ENCODE peak calls at places on chromosome 12, in four cellular contexts. One of them, this sample, is unnamed.

GRCh38 chr12:117977373-117977772 is 8.6 kb upstream of the KSR2 start:
- DNase-seq in Calu3: no peak
- DNase-seq in GM12865: no peak
- DNase-seq in astrocyte of the spinal cord: no peak
- DNase-seq in this sample: no peak

GRCh38 chr12:104204690-104205480 is 10.7 kb upstream of the TXNRD1 start:
- DNase-seq in Calu3: no peak
- DNase-seq in astrocyte of the spinal cord: no peak
- DNase-seq in GM12865: no peak
- DNase-seq in this sample: no peak

GRCh38 chr12:71639341-71639760 is 24.3 kb downstream of the ZFC3H1 start:
- DNase-seq in Calu3: no peak
- DNase-seq in astrocyte of the spinal cord: no peak
- DNase-seq in GM12865: peak; percentile 26
- DNase-seq in this sample: peak; percentile 6

GRCh38 chr12:64018524-64018923 is 174.0 kb downstream of the SRGAP1 start:
- DNase-seq in GM12865: no peak
- DNase-seq in Calu3: no peak
- DNase-seq in astrocyte of the spinal cord: no peak
- DNase-seq in this sample: no peak

GRCh38 chr12:131089526-131090253 is 136.0 kb downstream of the ADGRD1 start:
- DNase-seq in Calu3: no peak
- DNase-seq in astrocyte of the spinal cord: no peak
- DNase-seq in GM12865: no peak
- DNase-seq in this sample: no peak

GRCh38 chr12:54411398-54412241 is 7.4 kb downstream of the ITGA5 start:
- DNase-seq in astrocyte of the spinal cord: peak; percentile 86
- DNase-seq in Calu3: no peak
- DNase-seq in GM12865: peak; percentile 33
- DNase-seq in this sample: no peak

GRCh38 chr12:53223391-53224267 is 8.4 kb downstream of the RARG start:
- DNase-seq in astrocyte of the spinal cord: peak; percentile 62
- DNase-seq in Calu3: peak; percentile 30
- DNase-seq in GM12865: no peak
- DNase-seq in this sample: no peak

GRCh38 chr12:15146585-15146984 is 74.6 kb downstream of the RERG start:
- DNase-seq in Calu3: no peak
- DNase-seq in astrocyte of the spinal cord: no peak
- DNase-seq in GM12865: no peak
- DNase-seq in this sample: no peak

GRCh38 chr12:6104842-6105241 is 19.6 kb downstream of the VWF start:
- DNase-seq in Calu3: no peak
- DNase-seq in GM12865: no peak
- DNase-seq in astrocyte of the spinal cord: no peak
- DNase-seq in this sample: no peak

GRCh38 chr12:63220921-63221320 is 69.9 kb upstream of the AVPR1A start:
- DNase-seq in GM12865: no peak
- DNase-seq in astrocyte of the spinal cord: no peak
- DNase-seq in Calu3: no peak
- DNase-seq in this sample: no peak

GRCh38 chr12:131007031-131007793 is 53.5 kb downstream of the ADGRD1 start:
- DNase-seq in Calu3: no peak
- DNase-seq in GM12865: no peak
- DNase-seq in astrocyte of the spinal cord: no peak
- DNase-seq in this sample: no peak

GRCh38 chr12:22974865-22975264 is 349.9 kb downstream of the ETNK1 start:
- DNase-seq in Calu3: no peak
- DNase-seq in astrocyte of the spinal cord: peak; percentile 93
- DNase-seq in GM12865: no peak
- DNase-seq in this sample: no peak

GRCh38 chr12:47705239-47705570 is 625 bp downstream of the RPAP3 start:
- DNase-seq in GM12865: no peak
- DNase-seq in astrocyte of the spinal cord: peak; percentile 8
- DNase-seq in Calu3: no peak
- DNase-seq in this sample: no peak

GRCh38 chr12:16189849-16190248 is 87.6 kb downstream of the SLC15A5 start:
- DNase-seq in astrocyte of the spinal cord: peak; percentile 20
- DNase-seq in Calu3: no peak
- DNase-seq in GM12865: peak; percentile 7
- DNase-seq in this sample: no peak

GRCh38 chr12:29164477-29165163 is 15.5 kb downstream of the FAR2 start:
- DNase-seq in GM12865: peak; percentile 71
- DNase-seq in astrocyte of the spinal cord: peak; percentile 77
- DNase-seq in Calu3: no peak
- DNase-seq in this sample: peak; percentile 67

GRCh38 chr12:108594-108993 is 42.0 kb downstream of the IQSEC3 start:
- DNase-seq in Calu3: peak; percentile 19
- DNase-seq in astrocyte of the spinal cord: no peak
- DNase-seq in GM12865: no peak
- DNase-seq in this sample: no peak

GRCh38 chr12:111446044-111446581 is 40.4 kb downstream of the SH2B3 start:
- DNase-seq in astrocyte of the spinal cord: no peak
- DNase-seq in GM12865: peak; percentile 2
- DNase-seq in Calu3: no peak
- DNase-seq in this sample: no peak

GRCh38 chr12:90621927-90622326 is 333.0 kb downstream of the CCER1 start:
- DNase-seq in astrocyte of the spinal cord: peak; percentile 41
- DNase-seq in GM12865: no peak
- DNase-seq in Calu3: no peak
- DNase-seq in this sample: no peak

GRCh38 chr12:115852054-115852453 is 425.4 kb downstream of the MED13L start:
- DNase-seq in Calu3: no peak
- DNase-seq in astrocyte of the spinal cord: no peak
- DNase-seq in GM12865: no peak
- DNase-seq in this sample: no peak

GRCh38 chr12:115859231-115859630 is 418.3 kb downstream of the MED13L start:
- DNase-seq in astrocyte of the spinal cord: no peak
- DNase-seq in GM12865: no peak
- DNase-seq in Calu3: no peak
- DNase-seq in this sample: no peak

GRCh38 chr12:115860619-115861018 is 416.9 kb downstream of the MED13L start:
- DNase-seq in GM12865: no peak
- DNase-seq in Calu3: no peak
- DNase-seq in astrocyte of the spinal cord: no peak
- DNase-seq in this sample: no peak

GRCh38 chr12:115857923-115858322 is 419.6 kb downstream of the MED13L start:
- DNase-seq in GM12865: no peak
- DNase-seq in astrocyte of the spinal cord: no peak
- DNase-seq in Calu3: no peak
- DNase-seq in this sample: no peak

GRCh38 chr12:115857160-115857920 is 420.2 kb downstream of the MED13L start:
- DNase-seq in astrocyte of the spinal cord: no peak
- DNase-seq in Calu3: peak; percentile 25
- DNase-seq in GM12865: no peak
- DNase-seq in this sample: no peak
- TF ChIP-seq CTCF in astrocyte of the spinal cord: no peak
- TF ChIP-seq CTCF in Calu3: no peak
- TF ChIP-seq CTCF in GM12865: no peak
- TF ChIP-seq CTCF in this sample: no peak

DNA sequence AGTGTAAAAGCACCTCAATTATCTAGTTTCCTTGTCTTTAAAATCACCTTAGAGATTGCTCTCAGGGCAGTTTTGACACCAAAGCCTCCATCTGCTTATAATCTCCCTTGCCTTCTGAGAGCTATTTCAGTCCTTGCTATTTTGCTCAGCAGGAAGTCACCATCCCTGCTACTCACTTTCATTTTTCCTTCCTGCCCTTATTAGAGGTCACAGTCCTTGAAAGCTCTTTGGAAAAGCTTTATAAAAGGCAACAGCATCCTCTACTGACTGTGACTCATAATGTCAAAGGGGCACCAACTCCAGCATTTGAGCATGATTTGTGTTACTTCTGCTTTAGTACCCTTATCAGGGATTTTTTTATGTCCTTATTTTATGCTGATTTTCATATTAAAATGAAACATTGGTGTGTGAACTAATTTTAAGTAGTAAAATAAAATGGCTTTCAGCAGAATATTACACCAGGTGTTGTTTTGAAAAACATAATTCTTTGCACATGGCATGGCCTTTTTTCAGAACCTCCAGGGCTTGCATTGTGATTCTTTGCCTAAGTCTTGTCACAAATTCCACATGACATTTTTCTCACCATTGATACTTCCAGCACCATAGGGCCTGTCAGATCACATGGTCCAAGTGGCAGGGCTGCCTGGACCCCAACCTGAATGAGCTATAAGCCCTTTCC is 213.0 kb downstream of the ADAMTS20 start:
- DNase-seq in astrocyte of the spinal cord: peak; percentile 86
- DNase-seq in GM12865: peak; percentile 50
- DNase-seq in Calu3: peak; percentile 4
- DNase-seq in this sample: peak; percentile 12
- TF ChIP-seq CTCF in astrocyte of the spinal cord: peak; percentile 74
- TF ChIP-seq CTCF in GM12865: peak; percentile 48
- TF ChIP-seq CTCF in Calu3: peak; percentile 19
- TF ChIP-seq CTCF in this sample: peak; percentile 57

DNA sequence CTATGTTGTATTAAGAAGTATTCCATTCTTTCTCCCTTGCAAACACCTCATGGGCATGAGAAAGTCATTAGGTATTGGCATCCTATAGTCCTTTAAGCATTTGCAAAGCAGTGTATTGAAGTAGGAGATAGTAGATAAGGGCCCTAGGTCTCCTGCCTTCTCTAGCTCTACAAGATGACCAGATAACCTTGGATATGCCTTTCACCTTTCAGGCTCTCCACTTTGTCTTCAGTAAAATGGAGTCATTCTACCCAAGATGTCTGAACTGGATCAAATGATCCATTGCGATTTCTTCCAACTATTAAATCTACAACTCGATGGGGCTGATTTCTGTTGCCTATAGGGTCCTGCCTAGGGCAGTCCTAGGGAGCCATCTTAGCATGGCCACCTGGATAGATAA is 132.1 kb upstream of the BTG1 start:
- DNase-seq in Calu3: no peak
- DNase-seq in GM12865: no peak
- DNase-seq in astrocyte of the spinal cord: no peak
- DNase-seq in this sample: no peak
- TF ChIP-seq CTCF in Calu3: no peak
- TF ChIP-seq CTCF in GM12865: no peak
- TF ChIP-seq CTCF in astrocyte of the spinal cord: no peak
- TF ChIP-seq CTCF in this sample: no peak

DNA sequence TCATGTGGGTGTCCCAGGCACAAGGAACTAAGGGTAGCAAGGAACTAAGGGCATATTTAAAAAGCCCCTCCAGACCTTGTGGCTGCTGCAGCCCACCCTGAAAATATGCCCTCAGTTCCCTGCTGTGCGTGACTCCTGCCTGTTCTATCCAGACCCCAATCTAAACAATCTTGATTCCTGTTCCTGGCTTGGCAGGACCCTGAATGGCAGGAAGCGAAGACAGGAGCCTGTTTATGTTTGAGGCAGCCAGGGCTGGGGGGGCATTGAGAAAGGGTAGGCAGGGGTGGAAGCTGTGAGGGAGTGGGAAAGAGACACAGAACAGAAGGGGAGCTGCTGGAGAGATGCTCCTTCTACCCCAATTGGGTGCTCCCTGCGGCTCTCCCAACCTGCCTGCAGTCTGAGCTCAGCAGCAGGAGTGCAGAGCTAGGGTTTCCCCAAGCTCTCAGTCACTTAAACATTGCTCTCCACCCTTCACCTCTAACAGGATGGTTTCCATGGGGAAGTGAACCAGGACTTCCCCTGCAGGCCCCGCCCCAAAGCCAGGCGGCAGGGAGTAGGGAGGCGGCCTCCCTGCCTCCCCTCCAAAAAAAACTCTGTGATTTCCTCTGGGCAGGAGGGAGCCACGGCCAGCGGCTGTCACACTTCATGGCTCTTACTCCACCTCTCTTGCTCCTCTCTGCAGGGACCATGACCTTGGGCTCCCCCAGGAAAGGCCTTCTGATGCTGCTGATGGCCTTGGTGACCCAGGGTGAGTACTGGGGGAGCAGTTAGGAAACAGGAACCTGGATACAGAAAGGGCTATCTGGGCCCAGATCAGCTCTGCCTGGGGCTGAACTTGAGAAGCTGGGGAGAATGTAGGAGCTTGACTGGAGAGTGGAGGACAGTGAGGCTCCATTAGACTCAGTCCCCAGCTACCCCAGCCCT is 4.7 kb downstream of the ACVRL1 start:
- DNase-seq in astrocyte of the spinal cord: no peak
- DNase-seq in GM12865: no peak
- DNase-seq in Calu3: peak; percentile 17
- DNase-seq in this sample: no peak
- TF ChIP-seq CTCF in astrocyte of the spinal cord: no peak
- TF ChIP-seq CTCF in GM12865: no peak
- TF ChIP-seq CTCF in Calu3: no peak
- TF ChIP-seq CTCF in this sample: no peak

DNA sequence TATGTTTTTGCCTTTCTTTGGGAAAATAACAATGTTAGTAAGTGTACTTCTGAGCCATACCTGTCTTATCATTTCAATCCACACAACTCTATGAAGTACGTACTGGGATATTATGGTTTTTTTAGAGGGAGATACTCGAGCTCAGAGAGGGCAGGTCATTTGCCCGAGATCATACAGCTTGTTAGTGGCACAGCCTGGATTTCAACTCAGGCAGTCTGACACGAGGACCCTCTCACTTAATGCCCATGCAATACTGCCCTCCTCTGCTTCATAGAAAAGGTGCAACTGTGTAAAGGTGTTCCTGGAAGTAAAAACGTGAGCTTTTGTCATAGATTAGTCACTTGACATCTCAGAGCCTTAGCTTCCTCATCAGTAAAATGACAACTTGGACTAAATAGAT is 128.0 kb downstream of the NDUFA12 start:
- DNase-seq in GM12865: peak; percentile 91
- DNase-seq in Calu3: peak; percentile 55
- DNase-seq in astrocyte of the spinal cord: peak; percentile 17
- DNase-seq in this sample: peak; percentile 69
- TF ChIP-seq CTCF in GM12865: peak; percentile 69
- TF ChIP-seq CTCF in Calu3: no peak
- TF ChIP-seq CTCF in astrocyte of the spinal cord: peak; percentile 19
- TF ChIP-seq CTCF in this sample: peak; percentile 52

DNA sequence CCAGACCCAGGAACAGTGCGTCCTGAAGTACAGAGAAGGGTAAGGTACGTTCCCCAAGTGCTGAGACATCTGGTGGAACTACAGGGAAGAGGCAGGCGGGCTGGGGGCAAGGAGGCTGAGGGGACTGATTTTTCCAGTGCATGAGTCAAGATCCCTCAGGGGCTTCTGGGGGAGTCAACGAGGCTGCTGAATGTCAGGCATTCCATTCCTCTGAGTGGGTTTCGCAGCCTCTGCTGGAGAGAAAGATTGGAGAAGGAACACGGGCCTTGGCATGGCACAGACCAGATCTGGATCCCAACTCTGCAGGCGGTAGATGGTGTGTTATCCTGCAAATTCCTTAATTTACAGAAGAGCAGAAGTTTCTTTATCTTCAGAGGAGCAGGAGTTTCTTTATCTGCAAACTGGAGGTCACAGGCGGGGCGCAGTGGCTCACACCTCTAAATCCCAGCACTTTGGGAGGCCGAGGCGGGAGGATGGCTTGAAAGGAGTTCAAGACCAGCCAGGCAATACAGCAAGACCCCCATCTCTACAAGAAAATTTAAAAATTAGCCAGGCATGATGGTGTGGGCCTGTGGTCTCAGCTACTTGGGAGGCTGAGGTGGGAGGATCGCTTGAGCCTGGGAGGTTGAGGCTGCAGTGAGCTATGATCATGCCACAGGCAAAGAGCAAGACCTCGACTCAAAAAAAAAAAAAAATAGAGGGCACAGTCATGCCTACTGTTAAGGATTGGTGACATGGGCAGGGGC is 132.6 kb upstream of the MAP1LC3B2 start:
- DNase-seq in GM12865: no peak
- DNase-seq in astrocyte of the spinal cord: peak; percentile 96
- DNase-seq in Calu3: peak; percentile 51
- DNase-seq in this sample: no peak
- TF ChIP-seq CTCF in GM12865: no peak
- TF ChIP-seq CTCF in astrocyte of the spinal cord: peak; percentile 66
- TF ChIP-seq CTCF in Calu3: no peak
- TF ChIP-seq CTCF in this sample: no peak

GRCh38 chr12:26298785-26299621 is 103.6 kb downstream of the SSPN start:
- DNase-seq in GM12865: peak; percentile 88
- DNase-seq in Calu3: peak; percentile 32
- DNase-seq in astrocyte of the spinal cord: peak; percentile 89
- DNase-seq in this sample: peak; percentile 77
- TF ChIP-seq CTCF in GM12865: no peak
- TF ChIP-seq CTCF in Calu3: peak; percentile 12
- TF ChIP-seq CTCF in astrocyte of the spinal cord: peak; percentile 35
- TF ChIP-seq CTCF in this sample: no peak

This sample was measured in GM13976.